ENCODE peak calls at places on chromosomes 5 and 9, in five cellular contexts. H, G, S, N and Q are unnamed samples.

GRCh38 chr5:135569755-135570452 is 8.9 kb downstream of the CXCL14 start:
- DNase-seq in N (no peak), H (peak; percentile 48), S (peak; percentile 54), G (no peak), Q (no peak)

GRCh38 chr5:154197801-154198461 is 7.4 kb downstream of the GALNT10 start:
- DNase-seq in N (no peak), S (no peak), G (no peak), H (peak; percentile 13), Q (no peak)

GRCh38 chr5:59034498-59035186 is 451.8 kb downstream of the RAB3C start:
- DNase-seq in S (peak; percentile 15), H (peak; percentile 39), G (no peak), N (no peak), Q (no peak)

GRCh38 chr9:129612815-129613519 is 7.9 kb downstream of the C9orf50 start:
- DNase-seq in G (no peak), S (no peak), H (no peak), N (no peak), Q (no peak)

GRCh38 chr5:8879248-8879647 is 666.6 kb downstream of the SEMA5A start:
- DNase-seq in H (no peak), N (no peak), G (no peak), S (no peak), Q (no peak)

GRCh38 chr5:58891072-58891970 is 308.4 kb downstream of the RAB3C start:
- DNase-seq in S (peak; percentile 59), N (peak; percentile 69), G (peak; percentile 73), H (peak; percentile 70), Q (peak; percentile 71)

GRCh38 chr9:135515541-135515951 is 5.7 kb upstream of the LCN1 start:
- DNase-seq in S (no peak), H (no peak), N (no peak), G (no peak), Q (no peak)

GRCh38 chr5:102801375-102801774 is 46.3 kb downstream of the PAM start:
- DNase-seq in S (no peak), G (no peak), H (no peak), N (no peak), Q (no peak)

GRCh38 chr5:116032094-116032517 is at the start of gene ARL14EPL:
- DNase-seq in H (peak; percentile 55), G (peak; percentile 67), N (no peak), S (peak; percentile 5), Q (peak; percentile 9)

GRCh38 chr5:73853091-73853490 is 227.1 kb downstream of the ARHGEF28 start:
- DNase-seq in S (no peak), N (no peak), H (peak; percentile 9), G (no peak), Q (no peak)